ENCODE peak calls at places on chromosomes 2 and 18, in nine cellular contexts. V is PC-3, R is IMR-90, L is neuronal stem cell, E is H1, M is mammary epithelial cell, J is GM23248, P is lung, O is right cardiac atrium. F is an unnamed sample. For H3K9me3, the result is how much of the 10 kb centered on the place peaks cover.

GRCh38 chr2:230650585-230651137 is 62.0 kb upstream of the CAB39 start:
- DNase-seq in V (no peak), R (no peak), L (peak), E (no peak), M (no peak), J (no peak), P (no peak), O (no peak), F (no peak)

GRCh38 chr18:51059969-51060368 is 30.0 kb downstream of the SMAD4 start:
- DNase-seq in V (no peak), R (no peak), L (no peak), E (no peak), M (no peak), J (no peak), P (no peak), O (no peak), F (no peak)

GRCh38 chr2:105244443-105244842 is 2.9 kb downstream of the GPR45 start:
- DNase-seq in V (no peak), R (no peak), L (no peak), E (no peak), M (no peak), J (no peak), P (no peak), O (no peak), F (no peak)

GRCh38 chr2:25341753-25342371 is at the start of gene DNMT3A:
- DNase-seq in V (peak), R (peak), L (no peak), E (no peak), M (peak), J (peak), P (peak), O (peak), F (peak)

GRCh38 chr2:215140166-215140707 is 1.8 kb upstream of the ABCA12 start:
- DNase-seq in V (no peak), R (no peak), L (no peak), E (no peak), M (peak), J (peak), P (no peak), O (no peak), F (no peak)

GRCh38 chr2:176817061-176817565 is 395.5 kb upstream of the HNRNPA3 start:
- DNase-seq in V (peak), R (no peak), L (no peak), E (no peak), M (no peak), J (peak), P (no peak), O (no peak), F (no peak)

GRCh38 chr18:74611791-74612190 is 14.1 kb downstream of the ZNF407 start:
- DNase-seq in V (no peak), R (no peak), L (no peak), E (no peak), M (no peak), J (no peak), P (no peak), O (no peak), F (no peak)

GRCh38 chr2:81467096-81467495 is 1162.5 kb upstream of the LRRTM1 start:
- DNase-seq in V (no peak), R (no peak), L (no peak), E (no peak), M (no peak), J (no peak), P (no peak), O (peak), F (peak)

GRCh38 chr2:201185863-201186262 is 2.9 kb downstream of the CASP10 start:
- DNase-seq in V (no peak), R (no peak), L (no peak), E (no peak), M (no peak), J (no peak), P (no peak), O (no peak), F (no peak)

GRCh38 chr2:188181439-188181838 is 110.2 kb upstream of the GULP1 start:
- DNase-seq in V (no peak), R (no peak), L (no peak), E (no peak), M (peak), J (no peak), P (no peak), O (no peak), F (no peak)

GRCh38 chr2:124540805-124541204 is 515.7 kb downstream of the CNTNAP5 start:
- DNase-seq in V (no peak), R (no peak), L (no peak), E (no peak), M (no peak), J (no peak), P (no peak), O (no peak), F (no peak)

GRCh38 chr2:70305531-70305930 is 3.7 kb upstream of the FAM136A start:
- DNase-seq in V (no peak), R (no peak), L (no peak), E (no peak), M (peak), J (peak), P (no peak), O (no peak), F (no peak)

GRCh38 chr2:79219383-79219988 is 59.9 kb upstream of the REG3A start:
- DNase-seq in V (peak), R (peak), L (peak), E (no peak), M (peak), J (peak), P (no peak), O (no peak), F (no peak)

GRCh38 chr2:149375801-149376349 is 45.5 kb downstream of the LYPD6 start:
- DNase-seq in V (no peak), R (no peak), L (peak), E (no peak), M (no peak), J (peak), P (no peak), O (no peak), F (no peak)

GRCh38 chr2:185417111-185417510 is 321.5 kb upstream of the FSIP2 start:
- DNase-seq in V (peak), R (no peak), L (no peak), E (no peak), M (no peak), J (no peak), P (no peak), O (no peak), F (no peak)

GRCh38 chr2:231181848-231182247 is 16.6 kb upstream of the ARMC9 start:
- DNase-seq in V (peak), R (peak), L (no peak), E (no peak), M (peak), J (peak), P (no peak), O (peak), F (no peak)

GRCh38 chr2:237732790-237733349 is 65.7 kb upstream of the RBM44 start:
- DNase-seq in V (no peak), R (no peak), L (no peak), E (no peak), M (no peak), J (no peak), P (no peak), O (peak), F (no peak)

GRCh38 chr2:3185910-3186309 is 191.7 kb downstream of the EIPR1 start:
- DNase-seq in V (no peak), R (no peak), L (no peak), E (no peak), M (no peak), J (no peak), P (no peak), O (no peak), F (no peak)

GRCh38 chr18:12701161-12701560 is 1.4 kb downstream of the CEP76 start:
- DNase-seq in V (peak), R (peak), L (no peak), E (no peak), M (no peak), J (peak), P (no peak), O (no peak), F (no peak)

GRCh38 chr18:24443870-24444269 is 16.6 kb upstream of the HRH4 start:
- DNase-seq in V (no peak), R (no peak), L (no peak), E (no peak), M (no peak), J (no peak), P (no peak), O (no peak), F (no peak)

GRCh38 chr2:112793449-112793978 is 9.2 kb upstream of the IL1A start:
- DNase-seq in V (no peak), R (peak), L (no peak), E (no peak), M (peak), J (peak), P (no peak), O (no peak), F (no peak)

GRCh38 chr2:69163109-69163508 is 150.1 kb downstream of the ANTXR1 start:
- DNase-seq in V (peak), R (peak), L (no peak), E (no peak), M (peak), J (peak), P (no peak), O (no peak), F (no peak)

GRCh38 chr2:72082021-72082739 is 65.5 kb downstream of the CYP26B1 start:
- DNase-seq in V (no peak), R (no peak), L (no peak), E (no peak), M (no peak), J (peak), P (no peak), O (no peak), F (no peak)

GRCh38 chr18:34834897-34835296 is 124.8 kb downstream of the DTNA start:
- DNase-seq in V (no peak), R (no peak), L (no peak), E (no peak), M (no peak), J (peak), P (no peak), O (no peak), F (no peak)

GRCh38 chr2:136750065-136750464 is 15.3 kb upstream of the THSD7B start:
- DNase-seq in V (no peak), R (no peak), L (no peak), E (no peak), M (no peak), J (no peak), P (no peak), O (no peak), F (no peak)

GRCh38 chr2:136751406-136751805 is 13.9 kb upstream of the THSD7B start:
- DNase-seq in V (no peak), R (no peak), L (no peak), E (no peak), M (no peak), J (no peak), P (no peak), O (no peak), F (no peak)
- H3K9me3 ChIP-seq in V (under half), R (under half), L (under half), E (under half), M (under half), J (under half), P (under half), O (under half), F (under half)

DNA sequence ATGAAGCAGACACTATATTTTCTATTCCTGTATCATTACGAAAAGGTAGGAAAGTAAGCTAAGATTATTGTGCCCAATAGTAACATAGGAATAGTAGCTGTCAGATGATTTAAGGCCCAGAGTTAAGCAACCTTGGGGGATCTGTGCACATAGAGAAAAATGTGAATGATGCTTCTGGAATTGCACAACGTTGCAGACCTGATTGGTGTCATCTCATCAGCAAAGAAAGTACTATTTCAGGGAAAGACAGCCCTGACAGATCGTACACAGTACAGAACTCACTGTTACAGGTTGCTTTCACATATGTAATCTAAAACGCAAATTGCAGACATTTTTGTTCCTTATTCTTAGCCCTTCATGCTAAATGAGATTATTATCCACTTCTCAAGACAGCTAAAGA is 535.9 kb downstream of the TRIB2 start:
- DNase-seq in V (no peak), R (no peak), L (no peak), E (no peak), M (no peak), J (no peak), P (no peak), O (no peak), F (no peak)
- H3K9me3 ChIP-seq in V (under half), R (under half), L (under half), E (under half), M (under half), J (under half), P (under half), O (under half), F (under half)

GRCh38 chr2:16081316-16082200 is 141.2 kb downstream of the MYCN start:
- DNase-seq in V (no peak), R (no peak), L (no peak), E (no peak), M (no peak), J (no peak), P (no peak), O (no peak), F (no peak)

GRCh38 chr2:16077601-16078000 is 137.3 kb downstream of the MYCN start:
- DNase-seq in V (no peak), R (no peak), L (no peak), E (no peak), M (no peak), J (no peak), P (no peak), O (no peak), F (no peak)

GRCh38 chr2:16080071-16080470 is 139.7 kb downstream of the MYCN start:
- DNase-seq in V (no peak), R (no peak), L (no peak), E (no peak), M (no peak), J (no peak), P (no peak), O (no peak), F (no peak)

GRCh38 chr2:16080516-16080915 is 140.2 kb downstream of the MYCN start:
- DNase-seq in V (no peak), R (no peak), L (no peak), E (no peak), M (no peak), J (no peak), P (no peak), O (no peak), F (no peak)

GRCh38 chr2:16079637-16080036 is 139.3 kb downstream of the MYCN start:
- DNase-seq in V (no peak), R (no peak), L (no peak), E (no peak), M (no peak), J (no peak), P (no peak), O (no peak), F (no peak)
- H3K9me3 ChIP-seq in V (under half), R (under half), L (under half), E (under half), M (under half), J (under half), P (under half), O (under half), F (under half)

GRCh38 chr2:234204480-234204879 is 154.0 kb downstream of the SPP2 start:
- DNase-seq in V (peak), R (peak), L (no peak), E (no peak), M (peak), J (peak), P (no peak), O (no peak), F (no peak)
- H3K9me3 ChIP-seq in V (under half), R (under half), L (under half), E (under half), M (under half), J (under half), P (under half), O (under half), F (under half)

DNA sequence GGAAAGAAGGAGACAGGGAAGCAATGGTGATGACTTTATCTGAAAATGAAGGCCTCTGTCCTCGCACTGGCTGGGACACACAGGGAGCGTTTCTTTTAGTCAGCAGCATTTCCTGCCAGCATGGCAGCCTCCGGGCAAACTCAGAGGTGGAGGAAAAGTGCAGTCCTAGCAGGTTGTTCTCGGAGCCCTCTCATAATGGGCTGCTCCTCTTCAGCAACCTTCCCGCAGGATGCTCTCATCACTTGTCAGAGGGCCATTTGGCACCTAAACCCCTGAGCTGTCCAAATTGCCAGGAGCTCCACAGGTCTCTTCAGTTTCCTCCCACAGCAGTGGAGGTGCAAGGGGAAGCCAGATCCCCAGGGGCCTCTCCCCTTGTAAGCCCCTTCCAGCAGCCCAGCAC is 6.2 kb downstream of the STK39 start:
- DNase-seq in V (no peak), R (no peak), L (no peak), E (no peak), M (peak), J (no peak), P (no peak), O (no peak), F (no peak)
- H3K9me3 ChIP-seq in V (under half), R (under half), L (under half), E (under half), M (under half), J (under half), P (under half), O (under half), F (under half)

F was measured in T-helper 17 cell.